ENCODE peak calls at places on chromosomes 5 and 9, in six cellular contexts. T, E, Y, J, S and F are unnamed samples.

GRCh38 chr5:86879086-86879485 is 261.3 kb downstream of the COX7C start:
- DNase-seq in T (no peak), E (peak; percentile 3), J (no peak), Y (no peak), S (no peak), F (no peak)

GRCh38 chr5:65837139-65837538 is 89.2 kb upstream of the ERBIN start:
- DNase-seq in J (no peak), S (no peak), Y (no peak), E (no peak), T (no peak), F (no peak)

GRCh38 chr5:36908544-36909260 is 32.1 kb downstream of the NIPBL start:
- DNase-seq in Y (no peak), S (no peak), J (no peak), E (no peak), T (no peak), F (no peak)

GRCh38 chr9:135925496-135926133 is 18.3 kb upstream of the CAMSAP1 start:
- DNase-seq in J (no peak), S (no peak), E (no peak), Y (no peak), T (no peak), F (no peak)

GRCh38 chr5:62603934-62604333 is 25.3 kb downstream of the LRRC70 start:
- DNase-seq in J (no peak), T (no peak), Y (no peak), E (no peak), S (no peak), F (no peak)

GRCh38 chr9:94680621-94681020 is 41.3 kb upstream of the FBP1 start:
- DNase-seq in Y (no peak), T (no peak), J (no peak), E (no peak), S (no peak), F (peak; percentile 97)

GRCh38 chr5:131751551-131751950 is 45.3 kb downstream of the FNIP1 start:
- DNase-seq in T (no peak), Y (no peak), S (no peak), E (no peak), J (no peak), F (no peak)

GRCh38 chr9:111969622-111970021 is 73.0 kb downstream of the UGCG start:
- DNase-seq in J (no peak), T (no peak), Y (no peak), E (peak; percentile 92), S (no peak), F (no peak)

GRCh38 chr9:127904888-127905728 is 5.7 kb upstream of the ST6GALNAC6 start:
- DNase-seq in S (no peak), J (no peak), T (no peak), E (no peak), Y (no peak), F (no peak)

GRCh38 chr5:133713746-133714145 is 101.4 kb upstream of the FSTL4 start:
- DNase-seq in Y (no peak), J (no peak), E (no peak), T (no peak), S (no peak), F (no peak)

GRCh38 chr5:57738787-57739186 is 256.2 kb upstream of the ACTBL2 start:
- DNase-seq in T (no peak), S (no peak), J (no peak), Y (no peak), E (no peak), F (no peak)

GRCh38 chr9:76162751-76163500 is 231.3 kb downstream of the RFK start:
- DNase-seq in T (no peak), Y (no peak), E (no peak), S (no peak), J (no peak), F (peak; percentile 63)

GRCh38 chr9:135244751-135245221 is 157.3 kb downstream of the OLFM1 start:
- DNase-seq in S (no peak), E (no peak), T (no peak), J (no peak), Y (no peak), F (no peak)

GRCh38 chr5:10579537-10580521 is 16.0 kb downstream of the ANKRD33B start:
- DNase-seq in S (no peak), J (no peak), E (no peak), T (no peak), Y (no peak), F (no peak)

GRCh38 chr5:14286007-14286406 is 142.9 kb downstream of the TRIO start:
- DNase-seq in Y (no peak), S (no peak), T (no peak), J (no peak), E (peak; percentile 47), F (no peak)

GRCh38 chr9:87263291-87263690 is 234.4 kb upstream of the DAPK1 start:
- DNase-seq in J (no peak), S (no peak), T (peak; percentile 7), Y (no peak), E (peak; percentile 18), F (peak; percentile 2)

GRCh38 chr9:72951520-72952393 is 1.1 kb downstream of the ALDH1A1 start:
- DNase-seq in T (no peak), J (no peak), S (peak; percentile 13), Y (no peak), E (no peak), F (no peak)

GRCh38 chr5:2439608-2440007 is 311.9 kb downstream of the IRX2 start:
- DNase-seq in T (no peak), E (no peak), J (no peak), S (no peak), Y (no peak), F (no peak)

GRCh38 chr5:102670224-102670836 is 84.8 kb upstream of the PAM start:
- DNase-seq in Y (no peak), T (peak; percentile 44), J (peak; percentile 49), S (no peak), E (peak; percentile 52), F (peak; percentile 26)

GRCh38 chr9:81906656-81907055 is 21.6 kb upstream of the SPATA31D4 start:
- DNase-seq in T (no peak), E (no peak), S (no peak), Y (no peak), J (no peak), F (no peak)

GRCh38 chr9:113509463-113509862 is 45.9 kb downstream of the RGS3 start:
- DNase-seq in E (peak; percentile 32), Y (no peak), T (no peak), S (no peak), J (no peak), F (no peak)

GRCh38 chr5:147092044-147092443 is 142.8 kb upstream of the STK32A start:
- DNase-seq in T (no peak), S (no peak), Y (peak; percentile 86), E (no peak), J (no peak), F (no peak)

GRCh38 chr9:111411266-111411665 is 72.9 kb downstream of the ECPAS start:
- DNase-seq in J (no peak), T (no peak), Y (no peak), S (no peak), E (no peak), F (no peak)

GRCh38 chr9:99749641-99750040 is 72.0 kb upstream of the NR4A3 start:
- DNase-seq in T (no peak), Y (no peak), S (no peak), J (no peak), E (no peak), F (no peak)

GRCh38 chr5:55250064-55250463 is 16.7 kb upstream of the CCNO start:
- DNase-seq in Y (no peak), T (no peak), E (no peak), J (no peak), S (no peak), F (no peak)

GRCh38 chr5:73170522-73170921 is 2.5 kb upstream of the TMEM174 start:
- DNase-seq in T (peak; percentile 55), E (peak; percentile 11), J (no peak), S (no peak), Y (peak; percentile 50), F (no peak)

GRCh38 chr5:111063709-111064322 is 7.7 kb upstream of the TSLP start:
- DNase-seq in J (no peak), E (peak; percentile 35), T (no peak), Y (no peak), S (no peak), F (peak; percentile 34)

GRCh38 chr9:102867488-102867887 is 127.6 kb upstream of the CYLC2 start:
- DNase-seq in E (no peak), T (no peak), S (no peak), J (no peak), Y (no peak), F (peak; percentile 1)

GRCh38 chr5:178080618-178081410 is 32.5 kb upstream of the N4BP3 start:
- DNase-seq in T (no peak), S (no peak), Y (no peak), E (no peak), J (no peak), F (no peak)

GRCh38 chr5:179301796-179302195 is 43.5 kb downstream of the ADAMTS2 start:
- DNase-seq in S (no peak), Y (no peak), J (no peak), T (no peak), E (no peak), F (no peak)

GRCh38 chr5:179153921-179154345 is 93.8 kb downstream of the ZNF354C start:
- DNase-seq in J (no peak), T (no peak), E (no peak), Y (no peak), S (no peak), F (no peak)

GRCh38 chr5:158943057-158943456 is 156.7 kb downstream of the EBF1 start:
- DNase-seq in S (no peak), E (no peak), T (no peak), J (no peak), Y (no peak), F (no peak)